ENCODE peak calls at places on chromosomes 11 and 22, in seven cellular contexts. U, O, M, B, N, T and D are unnamed samples.

GRCh38 chr22:23182289-23183106 is 2.2 kb downstream of the BCR start:
- DNase-seq in N (no peak), B (peak; percentile 51), T (no peak), U (no peak), O (no peak), M (no peak), D (no peak)

GRCh38 chr11:34620820-34621792 is at the start of gene EHF:
- DNase-seq in U (no peak), T (no peak), O (no peak), N (no peak), B (no peak), M (no peak), D (no peak)

GRCh38 chr22:49966716-49967332 is 6.3 kb downstream of the PIM3 start:
- DNase-seq in B (no peak), M (no peak), U (no peak), T (no peak), N (peak; percentile 34), O (no peak), D (peak; percentile 87)

GRCh38 chr11:60960405-60960804 is 8.4 kb upstream of the SLC15A3 start:
- DNase-seq in O (no peak), B (no peak), T (no peak), M (no peak), U (no peak), N (no peak), D (no peak)

GRCh38 chr22:49657275-49657973 is 170.2 kb downstream of the BRD1 start:
- DNase-seq in O (peak; percentile 31), U (no peak), B (peak; percentile 68), T (no peak), M (no peak), N (peak; percentile 75), D (peak; percentile 84)

GRCh38 chr11:58254936-58255335 is 13.1 kb downstream of the OR10W1 start:
- DNase-seq in N (no peak), M (no peak), T (no peak), O (no peak), B (no peak), U (no peak), D (no peak)

GRCh38 chr22:41683616-41684015 is 5.1 kb downstream of the SNU13 start:
- DNase-seq in T (peak; percentile 42), O (no peak), M (no peak), N (no peak), U (no peak), B (no peak), D (no peak)

GRCh38 chr11:107783121-107783520 is 71.3 kb upstream of the SLN start:
- DNase-seq in T (no peak), O (no peak), U (no peak), N (no peak), M (no peak), B (no peak), D (no peak)

GRCh38 chr22:42416671-42417230 is 15.5 kb downstream of the NFAM1 start:
- DNase-seq in M (no peak), B (no peak), N (no peak), T (no peak), O (no peak), U (no peak), D (no peak)

GRCh38 chr11:30356388-30356787 is 33.5 kb downstream of the ARL14EP start:
- DNase-seq in M (no peak), N (no peak), T (no peak), O (no peak), U (no peak), B (no peak), D (no peak)

GRCh38 chr11:32817181-32817842 is 12.4 kb upstream of the PRRG4 start:
- DNase-seq in O (no peak), B (no peak), M (no peak), N (no peak), U (no peak), T (no peak), D (no peak)

GRCh38 chr11:9003573-9004309 is at the start of gene NRIP3:
- DNase-seq in T (peak; percentile 62), O (peak; percentile 44), M (no peak), N (peak; percentile 69), U (peak; percentile 23), B (peak; percentile 69), D (peak; percentile 83)

GRCh38 chr22:39543095-39543494 is 10.5 kb upstream of the RPS19BP1 start:
- DNase-seq in M (no peak), N (no peak), O (no peak), U (no peak), B (no peak), T (peak; percentile 34), D (no peak)

GRCh38 chr11:6258571-6258998 is 1.1 kb upstream of the CCKBR start:
- DNase-seq in M (no peak), B (no peak), U (no peak), O (no peak), T (no peak), N (no peak), D (no peak)

GRCh38 chr11:15923169-15923568 is 433.2 kb downstream of the SOX6 start:
- DNase-seq in U (no peak), M (no peak), O (no peak), N (no peak), T (no peak), B (no peak), D (no peak)

GRCh38 chr11:19313140-19313539 is 72.4 kb upstream of the E2F8 start:
- DNase-seq in N (no peak), U (no peak), M (no peak), T (no peak), B (no peak), O (no peak), D (no peak)

GRCh38 chr11:78295991-78296930 is 107.5 kb downstream of the USP35 start:
- DNase-seq in T (no peak), U (no peak), M (no peak), B (no peak), N (no peak), O (no peak), D (no peak)

GRCh38 chr11:79439430-79439892 is 1.4 kb downstream of the TENM4 start:
- DNase-seq in U (no peak), T (no peak), B (no peak), M (no peak), N (no peak), O (no peak), D (no peak)

GRCh38 chr11:101860694-101861371 is 54.0 kb upstream of the CEP126 start:
- DNase-seq in N (no peak), M (peak; percentile 49), B (no peak), T (no peak), O (no peak), U (peak; percentile 41), D (no peak)

GRCh38 chr11:67634366-67635230 is 4.9 kb upstream of the NUDT8 start:
- DNase-seq in N (no peak), U (no peak), M (no peak), B (no peak), O (no peak), T (no peak), D (no peak)

GRCh38 chr11:73652046-73652730 is 5.8 kb downstream of the PLEKHB1 start:
- DNase-seq in O (no peak), N (no peak), T (no peak), U (no peak), B (no peak), M (no peak), D (no peak)